ENCODE peak calls at places on chromosomes 6 and 20, in five cellular contexts. One of them, this sample, is unnamed.

GRCh38 chr6:33914519-33915120 is 110.8 kb upstream of the MLN start:
- DNase-seq in CD8-positive, alpha-beta T cell: peak
- DNase-seq in spleen: peak
- DNase-seq in HCT116: no peak
- DNase-seq in endodermal cell: no peak
- DNase-seq in this sample: no peak

GRCh38 chr20:37914672-37915433 is 11.9 kb downstream of the VSTM2L start:
- DNase-seq in CD8-positive, alpha-beta T cell: no peak
- DNase-seq in endodermal cell: peak
- DNase-seq in HCT116: no peak
- DNase-seq in spleen: no peak
- DNase-seq in this sample: peak

GRCh38 chr20:23244916-23245552 is 105.6 kb upstream of the NXT1 start:
- DNase-seq in endodermal cell: no peak
- DNase-seq in CD8-positive, alpha-beta T cell: no peak
- DNase-seq in HCT116: no peak
- DNase-seq in spleen: no peak
- DNase-seq in this sample: no peak

GRCh38 chr6:111823831-111824607 is 49.2 kb downstream of the FYN start:
- DNase-seq in spleen: no peak
- DNase-seq in CD8-positive, alpha-beta T cell: no peak
- DNase-seq in HCT116: no peak
- DNase-seq in endodermal cell: no peak
- DNase-seq in this sample: peak

GRCh38 chr20:4925842-4926530 is 75.3 kb downstream of the SLC23A2 start:
- DNase-seq in HCT116: no peak
- DNase-seq in CD8-positive, alpha-beta T cell: no peak
- DNase-seq in endodermal cell: no peak
- DNase-seq in spleen: no peak
- DNase-seq in this sample: peak

GRCh38 chr6:37168809-37169457 is 1.0 kb upstream of the PIM1 start:
- DNase-seq in CD8-positive, alpha-beta T cell: no peak
- DNase-seq in spleen: no peak
- DNase-seq in endodermal cell: peak
- DNase-seq in HCT116: no peak
- DNase-seq in this sample: peak

GRCh38 chr6:74578339-74578738 is 627.5 kb downstream of the COL12A1 start:
- DNase-seq in spleen: no peak
- DNase-seq in CD8-positive, alpha-beta T cell: no peak
- DNase-seq in endodermal cell: no peak
- DNase-seq in HCT116: no peak
- DNase-seq in this sample: peak

GRCh38 chr20:13111249-13111911 is 102.6 kb downstream of the SPTLC3 start:
- DNase-seq in spleen: no peak
- DNase-seq in endodermal cell: no peak
- DNase-seq in CD8-positive, alpha-beta T cell: no peak
- DNase-seq in HCT116: no peak
- DNase-seq in this sample: no peak

GRCh38 chr6:16286151-16286522 is 47.8 kb downstream of the GMPR start:
- DNase-seq in endodermal cell: peak
- DNase-seq in CD8-positive, alpha-beta T cell: no peak
- DNase-seq in spleen: no peak
- DNase-seq in HCT116: peak
- DNase-seq in this sample: peak

GRCh38 chr6:25342784-25343183 is 63.6 kb downstream of the CARMIL1 start:
- DNase-seq in endodermal cell: no peak
- DNase-seq in spleen: no peak
- DNase-seq in HCT116: no peak
- DNase-seq in CD8-positive, alpha-beta T cell: no peak
- DNase-seq in this sample: peak

GRCh38 chr20:43911066-43911465 is 3.6 kb upstream of the TOX2 start:
- DNase-seq in endodermal cell: peak
- DNase-seq in spleen: no peak
- DNase-seq in CD8-positive, alpha-beta T cell: no peak
- DNase-seq in HCT116: peak
- DNase-seq in this sample: peak

GRCh38 chr6:123550052-123550617 is 86.6 kb downstream of the TRDN start:
- DNase-seq in endodermal cell: no peak
- DNase-seq in CD8-positive, alpha-beta T cell: no peak
- DNase-seq in HCT116: no peak
- DNase-seq in spleen: no peak
- DNase-seq in this sample: no peak

GRCh38 chr20:16607364-16608264 is 34.4 kb upstream of the KIF16B start:
- DNase-seq in CD8-positive, alpha-beta T cell: no peak
- DNase-seq in endodermal cell: no peak
- DNase-seq in HCT116: no peak
- DNase-seq in spleen: no peak
- DNase-seq in this sample: no peak

GRCh38 chr6:1864496-1864895 is 254.8 kb downstream of the FOXC1 start:
- DNase-seq in endodermal cell: no peak
- DNase-seq in HCT116: no peak
- DNase-seq in CD8-positive, alpha-beta T cell: no peak
- DNase-seq in spleen: no peak
- DNase-seq in this sample: peak

GRCh38 chr6:7910298-7910653 is 312 bp downstream of the TXNDC5 start:
- DNase-seq in CD8-positive, alpha-beta T cell: no peak
- DNase-seq in HCT116: no peak
- DNase-seq in spleen: peak
- DNase-seq in endodermal cell: no peak
- DNase-seq in this sample: no peak

DNA sequence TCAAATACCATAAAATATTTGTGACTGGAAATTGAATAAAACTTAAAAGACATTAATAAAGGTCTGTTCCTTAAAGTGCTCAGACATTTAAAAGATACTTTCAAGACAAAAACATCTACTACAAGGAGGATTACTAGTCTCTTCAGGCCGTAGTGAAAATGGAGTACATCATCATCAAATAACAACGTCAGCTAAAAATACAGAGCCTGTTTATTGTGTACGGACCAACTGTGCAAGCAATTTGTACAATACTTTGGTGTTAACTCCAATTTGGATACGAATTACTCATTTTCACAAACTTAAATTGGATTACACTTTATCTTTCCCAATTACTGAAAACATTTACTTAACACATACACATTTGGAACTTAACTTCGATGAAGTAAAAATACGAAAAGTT is 852 bp downstream of the CYP39A1 start:
- DNase-seq in endodermal cell: no peak
- DNase-seq in CD8-positive, alpha-beta T cell: no peak
- DNase-seq in spleen: no peak
- DNase-seq in HCT116: no peak
- DNase-seq in this sample: peak
- H3K4me3 ChIP-seq in endodermal cell: peak
- H3K4me3 ChIP-seq in CD8-positive, alpha-beta T cell: no peak
- H3K4me3 ChIP-seq in spleen: peak
- H3K4me3 ChIP-seq in HCT116: peak
- H3K4me3 ChIP-seq in this sample: peak

GRCh38 chr6:158039571-158040050 is 57.9 kb downstream of the SYNJ2 start:
- DNase-seq in endodermal cell: no peak
- DNase-seq in CD8-positive, alpha-beta T cell: no peak
- DNase-seq in HCT116: no peak
- DNase-seq in spleen: peak
- DNase-seq in this sample: peak
- H3K4me3 ChIP-seq in endodermal cell: no peak
- H3K4me3 ChIP-seq in CD8-positive, alpha-beta T cell: no peak
- H3K4me3 ChIP-seq in HCT116: peak
- H3K4me3 ChIP-seq in spleen: no peak
- H3K4me3 ChIP-seq in this sample: no peak

GRCh38 chr20:10920396-10920795 is 246.6 kb upstream of the JAG1 start:
- DNase-seq in HCT116: no peak
- DNase-seq in CD8-positive, alpha-beta T cell: no peak
- DNase-seq in endodermal cell: no peak
- DNase-seq in spleen: no peak
- DNase-seq in this sample: no peak
- H3K4me3 ChIP-seq in HCT116: no peak
- H3K4me3 ChIP-seq in CD8-positive, alpha-beta T cell: no peak
- H3K4me3 ChIP-seq in endodermal cell: no peak
- H3K4me3 ChIP-seq in spleen: no peak
- H3K4me3 ChIP-seq in this sample: no peak

DNA sequence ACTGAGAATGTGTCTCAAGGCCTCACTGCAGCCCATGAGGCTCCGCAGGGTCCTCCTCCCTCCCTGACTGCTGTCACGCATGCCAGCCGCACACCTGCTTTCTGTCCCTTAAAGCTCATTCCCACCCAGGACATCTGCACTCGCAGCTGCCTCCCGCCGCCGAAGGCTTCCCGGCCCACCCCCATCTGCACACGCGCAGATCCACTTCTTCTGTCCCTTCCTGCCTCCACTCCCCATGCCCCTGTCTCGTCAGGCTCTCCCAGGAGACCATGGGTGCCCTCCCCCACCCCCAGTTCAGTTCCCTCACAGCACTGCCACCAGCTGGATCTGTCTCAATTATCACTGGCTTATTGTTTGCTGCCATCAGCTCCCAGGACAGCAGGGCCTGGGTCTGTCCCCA is 63.0 kb downstream of the RIPOR3 start:
- DNase-seq in CD8-positive, alpha-beta T cell: no peak
- DNase-seq in spleen: no peak
- DNase-seq in endodermal cell: no peak
- DNase-seq in HCT116: no peak
- DNase-seq in this sample: no peak
- H3K4me3 ChIP-seq in CD8-positive, alpha-beta T cell: no peak
- H3K4me3 ChIP-seq in spleen: no peak
- H3K4me3 ChIP-seq in endodermal cell: no peak
- H3K4me3 ChIP-seq in HCT116: no peak
- H3K4me3 ChIP-seq in this sample: no peak

GRCh38 chr6:14310955-14311354 is 193.4 kb downstream of the CD83 start:
- DNase-seq in spleen: no peak
- DNase-seq in endodermal cell: no peak
- DNase-seq in HCT116: no peak
- DNase-seq in CD8-positive, alpha-beta T cell: no peak
- DNase-seq in this sample: no peak

GRCh38 chr6:14309516-14309915 is 191.9 kb downstream of the CD83 start:
- DNase-seq in CD8-positive, alpha-beta T cell: no peak
- DNase-seq in spleen: no peak
- DNase-seq in endodermal cell: no peak
- DNase-seq in HCT116: no peak
- DNase-seq in this sample: no peak

GRCh38 chr6:14305629-14306028 is 188.1 kb downstream of the CD83 start:
- DNase-seq in CD8-positive, alpha-beta T cell: no peak
- DNase-seq in HCT116: no peak
- DNase-seq in spleen: no peak
- DNase-seq in endodermal cell: no peak
- DNase-seq in this sample: no peak

GRCh38 chr6:14305131-14305530 is 187.6 kb downstream of the CD83 start:
- DNase-seq in CD8-positive, alpha-beta T cell: no peak
- DNase-seq in endodermal cell: no peak
- DNase-seq in HCT116: no peak
- DNase-seq in spleen: no peak
- DNase-seq in this sample: no peak
- H3K4me3 ChIP-seq in CD8-positive, alpha-beta T cell: no peak
- H3K4me3 ChIP-seq in endodermal cell: no peak
- H3K4me3 ChIP-seq in HCT116: no peak
- H3K4me3 ChIP-seq in spleen: no peak
- H3K4me3 ChIP-seq in this sample: no peak

GRCh38 chr20:59547596-59547995 is 56.7 kb upstream of the PHACTR3 start:
- DNase-seq in CD8-positive, alpha-beta T cell: no peak
- DNase-seq in endodermal cell: no peak
- DNase-seq in HCT116: no peak
- DNase-seq in spleen: no peak
- DNase-seq in this sample: no peak
- H3K4me3 ChIP-seq in CD8-positive, alpha-beta T cell: no peak
- H3K4me3 ChIP-seq in endodermal cell: no peak
- H3K4me3 ChIP-seq in HCT116: no peak
- H3K4me3 ChIP-seq in spleen: no peak
- H3K4me3 ChIP-seq in this sample: no peak

DNA sequence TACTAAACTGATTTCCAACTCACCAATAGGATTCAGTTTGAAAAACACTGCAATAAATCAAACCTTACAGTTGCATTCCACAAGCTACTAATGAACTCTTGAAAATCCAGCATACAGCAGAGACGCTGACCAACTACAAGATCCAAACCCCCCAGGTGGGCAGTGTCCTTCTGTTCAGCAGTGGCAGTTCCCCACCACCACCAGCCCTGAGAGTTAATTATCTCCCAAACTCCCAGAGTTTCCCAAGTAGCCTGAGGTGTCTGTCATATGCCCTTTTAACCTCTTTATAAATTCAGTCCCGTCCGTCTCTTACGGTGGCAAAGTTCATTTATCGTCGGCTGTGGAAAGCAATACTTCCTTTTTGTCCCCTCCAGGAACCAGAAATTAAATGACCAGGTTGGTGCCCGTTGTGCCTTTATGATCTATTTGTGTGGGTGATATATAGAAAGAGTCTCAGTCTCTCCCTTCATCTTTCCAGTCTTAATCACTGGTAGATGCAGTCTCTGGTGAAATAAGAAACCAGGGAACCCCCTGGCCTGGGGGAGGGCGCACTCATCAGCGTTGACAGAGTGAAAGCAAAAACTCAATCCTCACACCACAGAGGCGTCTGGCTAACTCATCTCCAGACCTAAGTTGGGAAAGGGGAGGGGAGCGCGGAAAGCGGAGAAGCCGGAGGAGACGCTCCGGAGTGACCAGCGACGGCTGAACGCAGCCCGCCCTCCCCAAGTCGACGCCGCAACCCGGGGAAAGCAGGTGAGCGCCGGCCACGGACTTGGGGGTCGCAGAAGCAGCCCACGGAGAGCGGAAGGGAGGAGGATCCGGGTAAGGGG is 717 bp downstream of the MRPL14 start:
- DNase-seq in CD8-positive, alpha-beta T cell: no peak
- DNase-seq in endodermal cell: peak
- DNase-seq in HCT116: no peak
- DNase-seq in spleen: peak
- DNase-seq in this sample: peak
- H3K4me3 ChIP-seq in CD8-positive, alpha-beta T cell: peak
- H3K4me3 ChIP-seq in endodermal cell: peak
- H3K4me3 ChIP-seq in HCT116: peak
- H3K4me3 ChIP-seq in spleen: peak
- H3K4me3 ChIP-seq in this sample: peak

This sample was measured in choroid plexus epithelial cell.